ENCODE peak calls at places on chromosomes 12 and 14, in nine cellular contexts. One of them, this sample, is unnamed.

GRCh38 chr12:110203546-110203945 is 77.5 kb upstream of the ATP2A2 start:
- DNase-seq in ovary: no peak
- DNase-seq in lower leg skin: no peak
- DNase-seq in psoas muscle: no peak
- DNase-seq in NB4: no peak
- DNase-seq in stomach: no peak
- DNase-seq in HepG2: no peak
- DNase-seq in OCI-LY7: no peak
- DNase-seq in choroid plexus epithelial cell: no peak
- DNase-seq in this sample: no peak

GRCh38 chr12:102883204-102883799 is 33.7 kb downstream of the PAH start:
- DNase-seq in ovary: peak
- DNase-seq in lower leg skin: no peak
- DNase-seq in psoas muscle: peak
- DNase-seq in NB4: peak
- DNase-seq in stomach: peak
- DNase-seq in HepG2: peak
- DNase-seq in OCI-LY7: peak
- DNase-seq in choroid plexus epithelial cell: peak
- DNase-seq in this sample: peak

GRCh38 chr12:58795825-58796224 is 124.5 kb downstream of the LRIG3 start:
- DNase-seq in ovary: no peak
- DNase-seq in lower leg skin: no peak
- DNase-seq in psoas muscle: no peak
- DNase-seq in NB4: no peak
- DNase-seq in stomach: no peak
- DNase-seq in HepG2: no peak
- DNase-seq in OCI-LY7: no peak
- DNase-seq in choroid plexus epithelial cell: no peak
- DNase-seq in this sample: no peak

GRCh38 chr12:132807295-132808222 is 21.1 kb downstream of the GOLGA3 start:
- DNase-seq in ovary: no peak
- DNase-seq in lower leg skin: no peak
- DNase-seq in psoas muscle: no peak
- DNase-seq in NB4: no peak
- DNase-seq in stomach: no peak
- DNase-seq in HepG2: no peak
- DNase-seq in OCI-LY7: peak
- DNase-seq in choroid plexus epithelial cell: no peak
- DNase-seq in this sample: no peak

GRCh38 chr12:65958456-65958855 is 134.2 kb downstream of the HMGA2 start:
- DNase-seq in ovary: no peak
- DNase-seq in lower leg skin: no peak
- DNase-seq in psoas muscle: no peak
- DNase-seq in NB4: no peak
- DNase-seq in stomach: no peak
- DNase-seq in HepG2: no peak
- DNase-seq in OCI-LY7: no peak
- DNase-seq in choroid plexus epithelial cell: no peak
- DNase-seq in this sample: no peak

GRCh38 chr14:97458302-97459137 is 661.3 kb downstream of the VRK1 start:
- DNase-seq in ovary: no peak
- DNase-seq in lower leg skin: peak
- DNase-seq in psoas muscle: no peak
- DNase-seq in NB4: no peak
- DNase-seq in stomach: peak
- DNase-seq in HepG2: no peak
- DNase-seq in OCI-LY7: no peak
- DNase-seq in choroid plexus epithelial cell: no peak
- DNase-seq in this sample: no peak

GRCh38 chr12:76755829-76756379 is 8.0 kb upstream of the ZDHHC17 start:
- DNase-seq in ovary: no peak
- DNase-seq in lower leg skin: no peak
- DNase-seq in psoas muscle: no peak
- DNase-seq in NB4: no peak
- DNase-seq in stomach: no peak
- DNase-seq in HepG2: no peak
- DNase-seq in OCI-LY7: no peak
- DNase-seq in choroid plexus epithelial cell: no peak
- DNase-seq in this sample: no peak

GRCh38 chr12:112796067-112796466 is 4.5 kb downstream of the RPH3A start:
- DNase-seq in ovary: no peak
- DNase-seq in lower leg skin: no peak
- DNase-seq in psoas muscle: no peak
- DNase-seq in NB4: no peak
- DNase-seq in stomach: no peak
- DNase-seq in HepG2: no peak
- DNase-seq in OCI-LY7: no peak
- DNase-seq in choroid plexus epithelial cell: no peak
- DNase-seq in this sample: no peak

GRCh38 chr14:76776306-76777251 is 15.3 kb downstream of the VASH1 start:
- DNase-seq in ovary: no peak
- DNase-seq in lower leg skin: peak
- DNase-seq in psoas muscle: no peak
- DNase-seq in NB4: peak
- DNase-seq in stomach: no peak
- DNase-seq in HepG2: peak
- DNase-seq in OCI-LY7: peak
- DNase-seq in choroid plexus epithelial cell: peak
- DNase-seq in this sample: no peak

GRCh38 chr14:43729149-43729548 is 777.9 kb downstream of the FSCB start:
- DNase-seq in ovary: no peak
- DNase-seq in lower leg skin: no peak
- DNase-seq in psoas muscle: no peak
- DNase-seq in NB4: peak
- DNase-seq in stomach: no peak
- DNase-seq in HepG2: peak
- DNase-seq in OCI-LY7: no peak
- DNase-seq in choroid plexus epithelial cell: no peak
- DNase-seq in this sample: no peak

GRCh38 chr14:105015242-105015641 is 5.6 kb downstream of the CDCA4 start:
- DNase-seq in ovary: no peak
- DNase-seq in lower leg skin: no peak
- DNase-seq in psoas muscle: no peak
- DNase-seq in NB4: no peak
- DNase-seq in stomach: no peak
- DNase-seq in HepG2: no peak
- DNase-seq in OCI-LY7: no peak
- DNase-seq in choroid plexus epithelial cell: no peak
- DNase-seq in this sample: no peak

GRCh38 chr12:113467514-113468364 is 3.9 kb downstream of the LHX5 start:
- DNase-seq in ovary: no peak
- DNase-seq in lower leg skin: peak
- DNase-seq in psoas muscle: no peak
- DNase-seq in NB4: no peak
- DNase-seq in stomach: no peak
- DNase-seq in HepG2: no peak
- DNase-seq in OCI-LY7: no peak
- DNase-seq in choroid plexus epithelial cell: no peak
- DNase-seq in this sample: no peak

GRCh38 chr12:3604750-3605638 is 114.0 kb downstream of the PRMT8 start:
- DNase-seq in ovary: peak
- DNase-seq in lower leg skin: no peak
- DNase-seq in psoas muscle: peak
- DNase-seq in NB4: peak
- DNase-seq in stomach: peak
- DNase-seq in HepG2: no peak
- DNase-seq in OCI-LY7: no peak
- DNase-seq in choroid plexus epithelial cell: no peak
- DNase-seq in this sample: no peak

GRCh38 chr12:55676707-55677106 is 31.0 kb downstream of the ITGA7 start:
- DNase-seq in ovary: no peak
- DNase-seq in lower leg skin: no peak
- DNase-seq in psoas muscle: no peak
- DNase-seq in NB4: peak
- DNase-seq in stomach: no peak
- DNase-seq in HepG2: no peak
- DNase-seq in OCI-LY7: no peak
- DNase-seq in choroid plexus epithelial cell: no peak
- DNase-seq in this sample: no peak

GRCh38 chr12:57027011-57027804 is 10.9 kb upstream of the TAC3 start:
- DNase-seq in ovary: no peak
- DNase-seq in lower leg skin: no peak
- DNase-seq in psoas muscle: no peak
- DNase-seq in NB4: no peak
- DNase-seq in stomach: no peak
- DNase-seq in HepG2: no peak
- DNase-seq in OCI-LY7: no peak
- DNase-seq in choroid plexus epithelial cell: no peak
- DNase-seq in this sample: no peak

DNA sequence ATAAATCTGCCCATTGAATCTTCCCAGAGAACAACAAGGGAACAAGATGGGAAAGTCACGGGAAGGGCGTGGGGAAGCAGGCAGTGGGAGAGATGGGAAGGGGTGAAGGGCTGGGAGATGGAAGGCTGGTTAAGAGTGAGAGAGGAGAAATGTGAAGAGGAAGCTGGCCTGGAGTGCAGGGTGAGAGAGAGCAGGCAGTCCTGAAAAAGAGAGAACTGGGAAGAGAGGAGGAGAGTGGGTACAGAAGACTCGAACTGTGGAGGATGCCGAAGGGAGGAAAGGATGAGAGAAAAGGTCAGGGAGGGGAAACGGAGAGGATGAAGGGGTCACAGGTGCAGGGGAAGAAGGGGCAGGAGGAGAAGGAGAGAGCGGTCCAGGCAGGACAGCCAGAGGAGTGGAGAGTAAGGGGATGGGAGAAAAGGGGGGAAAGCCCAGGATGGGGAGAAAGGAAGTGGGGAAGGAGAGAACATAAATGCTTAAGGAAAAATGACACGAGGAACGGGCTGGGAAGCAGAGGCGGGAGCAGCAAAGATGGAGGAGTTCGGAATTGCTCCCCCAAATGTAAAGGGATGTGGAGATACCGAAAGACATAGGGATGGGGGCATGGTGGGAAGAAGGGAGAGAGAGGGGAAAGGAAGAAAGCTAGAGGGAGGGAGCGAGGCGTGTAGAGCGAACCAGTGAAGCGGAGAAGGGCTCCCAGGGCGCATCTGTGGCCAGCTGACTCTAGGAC is 1.2 kb downstream of the PIANP start:
- DNase-seq in ovary: no peak
- DNase-seq in lower leg skin: no peak
- DNase-seq in psoas muscle: no peak
- DNase-seq in NB4: no peak
- DNase-seq in stomach: no peak
- DNase-seq in HepG2: no peak
- DNase-seq in OCI-LY7: no peak
- DNase-seq in choroid plexus epithelial cell: no peak
- DNase-seq in this sample: no peak
- H3K4me3 ChIP-seq in ovary: peak
- H3K4me3 ChIP-seq in lower leg skin: no peak
- H3K4me3 ChIP-seq in psoas muscle: no peak
- H3K4me3 ChIP-seq in NB4: no peak
- H3K4me3 ChIP-seq in stomach: peak
- H3K4me3 ChIP-seq in HepG2: no peak
- H3K4me3 ChIP-seq in OCI-LY7: peak
- H3K4me3 ChIP-seq in choroid plexus epithelial cell: peak
- H3K4me3 ChIP-seq in this sample: no peak

DNA sequence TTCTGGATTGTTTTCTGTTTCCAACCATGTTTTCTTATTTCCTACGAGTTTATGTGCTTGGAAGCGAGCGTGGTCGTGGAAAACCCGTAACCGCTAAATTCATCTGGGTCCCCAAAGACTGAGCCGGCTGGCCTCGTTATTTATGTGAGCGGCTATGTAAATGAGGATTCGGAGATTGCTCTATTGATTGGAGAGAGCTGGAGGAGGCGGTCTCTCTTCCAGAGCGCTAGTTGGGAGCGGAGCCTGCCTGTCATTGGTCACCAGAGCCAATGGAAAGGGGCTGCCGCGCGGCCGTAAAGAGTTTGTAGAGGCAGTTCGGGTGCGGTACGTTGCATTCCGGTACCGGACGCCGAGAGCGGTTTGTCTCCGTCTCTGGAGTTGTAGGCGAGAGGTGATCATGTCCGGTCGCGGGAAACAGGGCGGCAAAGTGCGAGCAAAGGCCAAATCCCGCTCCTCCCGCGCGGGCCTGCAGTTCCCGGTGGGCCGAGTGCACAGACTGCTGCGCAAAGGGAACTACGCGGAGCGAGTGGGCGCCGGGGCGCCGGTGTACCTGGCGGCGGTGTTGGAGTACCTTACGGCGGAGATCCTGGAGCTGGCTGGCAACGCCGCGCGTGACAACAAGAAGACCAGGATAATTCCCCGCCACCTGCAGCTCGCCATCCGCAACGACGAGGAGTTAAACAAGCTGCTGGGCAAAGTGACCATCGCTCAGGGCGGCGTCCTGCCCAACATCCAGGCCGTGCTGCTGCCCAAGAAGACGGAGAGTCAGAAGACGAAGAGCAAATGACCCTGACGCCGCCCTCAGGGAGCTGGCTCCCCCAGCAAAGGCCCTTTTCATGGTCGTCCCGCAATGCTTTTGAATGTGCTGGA is 29.0 kb downstream of the WBP11 start:
- DNase-seq in ovary: peak
- DNase-seq in lower leg skin: peak
- DNase-seq in psoas muscle: peak
- DNase-seq in NB4: peak
- DNase-seq in stomach: peak
- DNase-seq in HepG2: peak
- DNase-seq in OCI-LY7: peak
- DNase-seq in choroid plexus epithelial cell: peak
- DNase-seq in this sample: peak
- TF ChIP-seq CTCF in ovary: no peak
- TF ChIP-seq CTCF in lower leg skin: no peak
- TF ChIP-seq CTCF in psoas muscle: no peak
- TF ChIP-seq CTCF in NB4: no peak
- TF ChIP-seq CTCF in stomach: no peak
- TF ChIP-seq CTCF in HepG2: no peak
- TF ChIP-seq CTCF in OCI-LY7: no peak
- TF ChIP-seq CTCF in choroid plexus epithelial cell: no peak
- TF ChIP-seq CTCF in this sample: no peak

DNA sequence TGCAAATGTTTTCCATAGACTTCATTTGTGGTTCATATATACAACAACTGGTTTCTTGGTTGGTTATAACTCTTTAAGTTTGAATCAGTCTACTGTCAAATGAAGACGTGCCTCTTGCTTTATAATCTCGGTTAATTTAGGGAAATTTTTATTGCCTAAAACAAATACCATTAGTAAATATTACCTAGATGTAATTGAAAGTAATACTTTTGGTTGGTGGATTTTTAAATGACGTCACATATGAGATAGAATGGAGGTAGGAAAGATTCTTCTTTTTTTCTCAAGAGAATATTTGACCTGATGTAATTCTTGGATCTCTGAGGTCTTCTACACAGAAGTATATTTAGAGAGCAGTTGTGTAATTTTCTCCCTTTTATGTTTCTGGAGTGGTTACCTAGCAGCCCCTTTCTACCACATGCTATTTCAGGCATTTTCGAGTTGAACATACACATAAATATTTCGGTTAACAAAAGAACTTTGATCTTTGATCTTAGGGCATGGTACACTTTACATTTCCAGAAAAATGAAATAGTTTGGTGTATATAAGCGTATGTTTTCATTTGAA is 1.7 kb downstream of the ATF7IP start:
- DNase-seq in ovary: no peak
- DNase-seq in lower leg skin: no peak
- DNase-seq in psoas muscle: no peak
- DNase-seq in NB4: peak
- DNase-seq in stomach: no peak
- DNase-seq in HepG2: peak
- DNase-seq in OCI-LY7: no peak
- DNase-seq in choroid plexus epithelial cell: peak
- DNase-seq in this sample: no peak
- H3K4me3 ChIP-seq in ovary: peak
- H3K4me3 ChIP-seq in lower leg skin: no peak
- H3K4me3 ChIP-seq in psoas muscle: peak
- H3K4me3 ChIP-seq in NB4: peak
- H3K4me3 ChIP-seq in stomach: peak
- H3K4me3 ChIP-seq in HepG2: no peak
- H3K4me3 ChIP-seq in OCI-LY7: peak
- H3K4me3 ChIP-seq in choroid plexus epithelial cell: peak
- H3K4me3 ChIP-seq in this sample: peak

GRCh38 chr12:61538951-61539350 is 721.3 kb upstream of the USP15 start:
- DNase-seq in ovary: no peak
- DNase-seq in lower leg skin: no peak
- DNase-seq in psoas muscle: no peak
- DNase-seq in NB4: peak
- DNase-seq in stomach: no peak
- DNase-seq in HepG2: no peak
- DNase-seq in OCI-LY7: peak
- DNase-seq in choroid plexus epithelial cell: peak
- DNase-seq in this sample: no peak
- TF ChIP-seq CTCF in ovary: no peak
- TF ChIP-seq CTCF in lower leg skin: no peak
- TF ChIP-seq CTCF in psoas muscle: no peak
- TF ChIP-seq CTCF in NB4: no peak
- TF ChIP-seq CTCF in stomach: no peak
- TF ChIP-seq CTCF in HepG2: no peak
- TF ChIP-seq CTCF in OCI-LY7: peak
- TF ChIP-seq CTCF in choroid plexus epithelial cell: peak
- TF ChIP-seq CTCF in this sample: no peak